ENCODE peak calls at places on chromosomes 12 and 14, in ten cellular contexts. One of them, this sample, is unnamed.

GRCh38 chr14:79862045-79862444 is 349.3 kb downstream of the DIO2 start:
- DNase-seq in cardiac muscle cell: no peak
- DNase-seq in AG04450: no peak
- DNase-seq in uterus: no peak
- DNase-seq in breast epithelium: no peak
- DNase-seq in fibroblast of lung: no peak
- DNase-seq in mammary epithelial cell: no peak
- DNase-seq in lower leg skin: no peak
- DNase-seq in RWPE1: no peak
- DNase-seq in A549: no peak
- DNase-seq in this sample: no peak

GRCh38 chr12:33427071-33427470 is 12.5 kb downstream of the SYT10 start:
- DNase-seq in mammary epithelial cell: peak
- DNase-seq in uterus: no peak
- DNase-seq in breast epithelium: no peak
- DNase-seq in A549: peak
- DNase-seq in RWPE1: no peak
- DNase-seq in AG04450: no peak
- DNase-seq in lower leg skin: no peak
- DNase-seq in fibroblast of lung: no peak
- DNase-seq in cardiac muscle cell: peak
- DNase-seq in this sample: no peak

GRCh38 chr14:23470947-23471346 is 1.4 kb downstream of the NGDN start:
- DNase-seq in uterus: no peak
- DNase-seq in AG04450: no peak
- DNase-seq in breast epithelium: no peak
- DNase-seq in lower leg skin: no peak
- DNase-seq in fibroblast of lung: no peak
- DNase-seq in RWPE1: no peak
- DNase-seq in mammary epithelial cell: no peak
- DNase-seq in A549: no peak
- DNase-seq in cardiac muscle cell: no peak
- DNase-seq in this sample: no peak

GRCh38 chr12:34303091-34303870 is 281.0 kb downstream of the ALG10 start:
- DNase-seq in cardiac muscle cell: no peak
- DNase-seq in RWPE1: no peak
- DNase-seq in lower leg skin: peak
- DNase-seq in mammary epithelial cell: no peak
- DNase-seq in uterus: no peak
- DNase-seq in AG04450: no peak
- DNase-seq in breast epithelium: no peak
- DNase-seq in fibroblast of lung: no peak
- DNase-seq in A549: no peak
- DNase-seq in this sample: no peak

GRCh38 chr12:53232641-53233538 is 881 bp upstream of the RARG start:
- DNase-seq in lower leg skin: peak
- DNase-seq in A549: peak
- DNase-seq in breast epithelium: peak
- DNase-seq in cardiac muscle cell: peak
- DNase-seq in RWPE1: peak
- DNase-seq in fibroblast of lung: peak
- DNase-seq in uterus: no peak
- DNase-seq in AG04450: no peak
- DNase-seq in mammary epithelial cell: peak
- DNase-seq in this sample: no peak

GRCh38 chr14:22375321-22375930 is 213.6 kb downstream of the DAD1 start:
- DNase-seq in mammary epithelial cell: peak
- DNase-seq in fibroblast of lung: peak
- DNase-seq in A549: peak
- DNase-seq in cardiac muscle cell: peak
- DNase-seq in RWPE1: peak
- DNase-seq in uterus: no peak
- DNase-seq in lower leg skin: no peak
- DNase-seq in AG04450: peak
- DNase-seq in breast epithelium: no peak
- DNase-seq in this sample: no peak

GRCh38 chr12:19978193-19978592 is 390.1 kb upstream of the PDE3A start:
- DNase-seq in fibroblast of lung: peak
- DNase-seq in A549: peak
- DNase-seq in RWPE1: no peak
- DNase-seq in AG04450: peak
- DNase-seq in mammary epithelial cell: peak
- DNase-seq in breast epithelium: no peak
- DNase-seq in cardiac muscle cell: no peak
- DNase-seq in lower leg skin: no peak
- DNase-seq in uterus: no peak
- DNase-seq in this sample: no peak

GRCh38 chr14:25400607-25401206 is 350.8 kb upstream of the STXBP6 start:
- DNase-seq in uterus: no peak
- DNase-seq in AG04450: no peak
- DNase-seq in breast epithelium: peak
- DNase-seq in lower leg skin: no peak
- DNase-seq in mammary epithelial cell: peak
- DNase-seq in RWPE1: no peak
- DNase-seq in fibroblast of lung: peak
- DNase-seq in A549: peak
- DNase-seq in cardiac muscle cell: peak
- DNase-seq in this sample: no peak

GRCh38 chr12:49230176-49230575 is 34.7 kb upstream of the TUBA1C start:
- DNase-seq in AG04450: no peak
- DNase-seq in breast epithelium: no peak
- DNase-seq in cardiac muscle cell: no peak
- DNase-seq in RWPE1: no peak
- DNase-seq in fibroblast of lung: no peak
- DNase-seq in lower leg skin: no peak
- DNase-seq in uterus: no peak
- DNase-seq in mammary epithelial cell: no peak
- DNase-seq in A549: no peak
- DNase-seq in this sample: no peak

GRCh38 chr12:78759387-78759786 is 105.2 kb upstream of the SYT1 start:
- DNase-seq in breast epithelium: no peak
- DNase-seq in RWPE1: no peak
- DNase-seq in uterus: no peak
- DNase-seq in mammary epithelial cell: peak
- DNase-seq in A549: peak
- DNase-seq in lower leg skin: no peak
- DNase-seq in AG04450: peak
- DNase-seq in fibroblast of lung: peak
- DNase-seq in cardiac muscle cell: no peak
- DNase-seq in this sample: no peak

GRCh38 chr14:59704054-59704453 is 127.4 kb upstream of the CCDC175 start:
- DNase-seq in breast epithelium: no peak
- DNase-seq in mammary epithelial cell: no peak
- DNase-seq in RWPE1: no peak
- DNase-seq in A549: no peak
- DNase-seq in fibroblast of lung: no peak
- DNase-seq in cardiac muscle cell: no peak
- DNase-seq in uterus: no peak
- DNase-seq in lower leg skin: no peak
- DNase-seq in AG04450: no peak
- DNase-seq in this sample: no peak

GRCh38 chr12:1916396-1917171 is 1.9 kb downstream of the CACNA2D4 start:
- DNase-seq in fibroblast of lung: no peak
- DNase-seq in mammary epithelial cell: no peak
- DNase-seq in uterus: peak
- DNase-seq in cardiac muscle cell: peak
- DNase-seq in A549: no peak
- DNase-seq in RWPE1: no peak
- DNase-seq in breast epithelium: peak
- DNase-seq in AG04450: no peak
- DNase-seq in lower leg skin: peak
- DNase-seq in this sample: peak

GRCh38 chr12:102474438-102475064 is 5.8 kb downstream of the IGF1 start:
- DNase-seq in RWPE1: no peak
- DNase-seq in fibroblast of lung: no peak
- DNase-seq in AG04450: no peak
- DNase-seq in mammary epithelial cell: peak
- DNase-seq in cardiac muscle cell: no peak
- DNase-seq in lower leg skin: no peak
- DNase-seq in uterus: no peak
- DNase-seq in breast epithelium: no peak
- DNase-seq in A549: peak
- DNase-seq in this sample: no peak

GRCh38 chr12:29220632-29221336 is 71.7 kb downstream of the FAR2 start:
- DNase-seq in breast epithelium: no peak
- DNase-seq in AG04450: no peak
- DNase-seq in uterus: no peak
- DNase-seq in mammary epithelial cell: no peak
- DNase-seq in cardiac muscle cell: no peak
- DNase-seq in A549: no peak
- DNase-seq in RWPE1: no peak
- DNase-seq in fibroblast of lung: no peak
- DNase-seq in lower leg skin: no peak
- DNase-seq in this sample: no peak

GRCh38 chr14:105859717-105860614 is 333.6 kb downstream of the TMEM121 start:
- DNase-seq in fibroblast of lung: no peak
- DNase-seq in RWPE1: no peak
- DNase-seq in mammary epithelial cell: no peak
- DNase-seq in lower leg skin: peak
- DNase-seq in breast epithelium: no peak
- DNase-seq in cardiac muscle cell: no peak
- DNase-seq in AG04450: no peak
- DNase-seq in uterus: peak
- DNase-seq in A549: no peak
- DNase-seq in this sample: peak

GRCh38 chr12:46049665-46050064 is 59.3 kb upstream of the SCAF11 start:
- DNase-seq in cardiac muscle cell: no peak
- DNase-seq in lower leg skin: no peak
- DNase-seq in mammary epithelial cell: no peak
- DNase-seq in AG04450: no peak
- DNase-seq in uterus: no peak
- DNase-seq in fibroblast of lung: no peak
- DNase-seq in breast epithelium: no peak
- DNase-seq in A549: no peak
- DNase-seq in RWPE1: no peak
- DNase-seq in this sample: no peak

DNA sequence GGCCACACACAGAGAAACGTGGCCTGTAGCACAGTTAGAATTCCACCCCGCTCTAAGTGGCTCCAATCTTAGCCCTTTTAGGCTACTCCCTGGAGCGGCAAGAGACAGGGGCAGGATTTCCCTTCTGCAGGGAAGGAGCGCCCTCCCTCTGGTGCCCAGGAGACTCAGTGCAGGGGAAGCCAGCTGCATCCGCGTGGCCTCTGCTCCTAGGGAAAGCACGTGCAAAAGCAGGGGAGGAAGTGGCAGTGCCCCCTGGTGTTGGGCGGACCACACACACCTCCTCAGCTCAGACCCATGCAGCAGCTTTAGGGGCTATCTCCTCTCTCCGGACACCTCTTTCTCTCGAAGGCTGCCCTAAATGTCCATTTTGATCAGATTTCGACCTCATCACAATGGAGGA is 50.0 kb downstream of the SPRING1 start:
- DNase-seq in RWPE1: no peak
- DNase-seq in A549: peak
- DNase-seq in cardiac muscle cell: peak
- DNase-seq in breast epithelium: no peak
- DNase-seq in lower leg skin: peak
- DNase-seq in fibroblast of lung: no peak
- DNase-seq in uterus: no peak
- DNase-seq in mammary epithelial cell: no peak
- DNase-seq in AG04450: no peak
- DNase-seq in this sample: no peak
- TF ChIP-seq CTCF in RWPE1: no peak
- TF ChIP-seq CTCF in A549: peak
- TF ChIP-seq CTCF in cardiac muscle cell: peak
- TF ChIP-seq CTCF in breast epithelium: no peak
- TF ChIP-seq CTCF in lower leg skin: no peak
- TF ChIP-seq CTCF in fibroblast of lung: peak
- TF ChIP-seq CTCF in uterus: peak
- TF ChIP-seq CTCF in mammary epithelial cell: peak
- TF ChIP-seq CTCF in AG04450: peak
- TF ChIP-seq CTCF in this sample: peak

DNA sequence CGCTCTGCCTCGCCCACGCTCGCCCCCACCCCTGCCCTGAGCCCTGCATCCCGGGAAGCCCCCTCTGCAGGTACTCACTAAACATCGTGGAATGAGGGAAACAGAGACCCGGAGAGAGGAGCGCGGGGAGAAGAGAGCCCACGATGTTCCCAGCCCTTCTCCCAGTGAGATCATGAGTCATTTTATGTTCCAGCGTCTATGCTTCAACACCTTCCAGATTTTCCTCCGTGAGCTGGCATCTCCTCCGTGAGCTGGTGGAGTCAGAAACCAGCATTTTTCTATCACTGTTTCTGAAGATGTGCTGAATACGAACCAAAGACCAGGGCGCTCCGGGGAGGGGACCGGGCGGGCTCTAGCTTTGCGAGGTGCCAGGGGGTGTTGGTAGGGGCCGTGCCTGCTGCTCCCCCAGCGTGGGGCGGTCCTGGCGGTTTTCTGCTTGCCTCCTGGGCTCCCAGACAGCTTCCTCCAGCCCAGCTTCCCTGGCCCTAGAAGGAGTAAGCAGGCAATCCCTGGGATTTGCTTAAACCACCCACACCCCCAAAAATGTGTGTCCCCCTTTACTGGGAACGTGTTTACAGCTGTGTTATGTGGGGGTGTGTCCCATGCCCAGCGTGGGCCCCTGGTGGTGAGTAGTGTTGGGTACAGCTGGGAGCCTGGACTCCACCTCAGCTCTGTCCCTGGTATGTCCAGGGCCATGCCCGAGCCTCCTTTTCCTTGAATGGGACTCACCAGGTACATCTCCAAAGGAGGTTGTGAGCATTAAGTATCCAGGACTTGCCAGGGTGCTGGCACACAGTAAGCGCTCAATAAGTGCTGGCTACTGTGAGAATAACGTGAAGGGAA is 74.2 kb downstream of the DIO3 start:
- DNase-seq in cardiac muscle cell: no peak
- DNase-seq in uterus: no peak
- DNase-seq in mammary epithelial cell: no peak
- DNase-seq in breast epithelium: no peak
- DNase-seq in AG04450: no peak
- DNase-seq in lower leg skin: peak
- DNase-seq in RWPE1: no peak
- DNase-seq in A549: no peak
- DNase-seq in fibroblast of lung: no peak
- DNase-seq in this sample: no peak
- TF ChIP-seq CTCF in cardiac muscle cell: no peak
- TF ChIP-seq CTCF in uterus: no peak
- TF ChIP-seq CTCF in mammary epithelial cell: no peak
- TF ChIP-seq CTCF in breast epithelium: no peak
- TF ChIP-seq CTCF in AG04450: no peak
- TF ChIP-seq CTCF in lower leg skin: no peak
- TF ChIP-seq CTCF in RWPE1: no peak
- TF ChIP-seq CTCF in A549: no peak
- TF ChIP-seq CTCF in fibroblast of lung: no peak
- TF ChIP-seq CTCF in this sample: no peak

GRCh38 chr12:57487597-57488396 is at the start of gene MARS1:
- DNase-seq in fibroblast of lung: peak
- DNase-seq in A549: peak
- DNase-seq in cardiac muscle cell: peak
- DNase-seq in uterus: peak
- DNase-seq in mammary epithelial cell: peak
- DNase-seq in lower leg skin: peak
- DNase-seq in AG04450: peak
- DNase-seq in RWPE1: peak
- DNase-seq in breast epithelium: peak
- DNase-seq in this sample: peak
- TF ChIP-seq CTCF in fibroblast of lung: no peak
- TF ChIP-seq CTCF in A549: peak
- TF ChIP-seq CTCF in cardiac muscle cell: no peak
- TF ChIP-seq CTCF in uterus: peak
- TF ChIP-seq CTCF in mammary epithelial cell: no peak
- TF ChIP-seq CTCF in lower leg skin: no peak
- TF ChIP-seq CTCF in AG04450: no peak
- TF ChIP-seq CTCF in RWPE1: peak
- TF ChIP-seq CTCF in breast epithelium: no peak
- TF ChIP-seq CTCF in this sample: no peak

GRCh38 chr12:107436836-107437235 is 248.8 kb upstream of the PWP1 start:
- DNase-seq in cardiac muscle cell: no peak
- DNase-seq in lower leg skin: no peak
- DNase-seq in A549: no peak
- DNase-seq in AG04450: no peak
- DNase-seq in breast epithelium: no peak
- DNase-seq in uterus: no peak
- DNase-seq in RWPE1: peak
- DNase-seq in fibroblast of lung: no peak
- DNase-seq in mammary epithelial cell: peak
- DNase-seq in this sample: no peak
- TF ChIP-seq CTCF in cardiac muscle cell: no peak
- TF ChIP-seq CTCF in lower leg skin: no peak
- TF ChIP-seq CTCF in A549: no peak
- TF ChIP-seq CTCF in AG04450: no peak
- TF ChIP-seq CTCF in breast epithelium: no peak
- TF ChIP-seq CTCF in uterus: no peak
- TF ChIP-seq CTCF in RWPE1: no peak
- TF ChIP-seq CTCF in fibroblast of lung: no peak
- TF ChIP-seq CTCF in mammary epithelial cell: no peak
- TF ChIP-seq CTCF in this sample: no peak

This sample was measured in type B pancreatic cell.